ENCODE peak calls at places on chromosomes 1 and 21, in six cellular contexts. One of them, this sample, is unnamed.

GRCh38 chr21:29245104-29245643 is 53.5 kb upstream of the BACH1 start:
- DNase-seq in thoracic aorta: no peak
- DNase-seq in CD4-positive, alpha-beta memory T cell: no peak
- DNase-seq in AG09309: no peak
- DNase-seq in pancreas: no peak
- DNase-seq in cardiac fibroblast: no peak
- DNase-seq in this sample: no peak

GRCh38 chr21:41945982-41946381 is 7.8 kb downstream of the C2CD2 start:
- DNase-seq in pancreas: no peak
- DNase-seq in CD4-positive, alpha-beta memory T cell: no peak
- DNase-seq in cardiac fibroblast: no peak
- DNase-seq in thoracic aorta: no peak
- DNase-seq in AG09309: no peak
- DNase-seq in this sample: no peak

GRCh38 chr1:164771568-164772350 is 212.8 kb downstream of the PBX1 start:
- DNase-seq in pancreas: peak
- DNase-seq in cardiac fibroblast: peak
- DNase-seq in thoracic aorta: no peak
- DNase-seq in AG09309: no peak
- DNase-seq in CD4-positive, alpha-beta memory T cell: no peak
- DNase-seq in this sample: peak

GRCh38 chr1:65799601-65800000 is 6.9 kb downstream of the PDE4B start:
- DNase-seq in pancreas: no peak
- DNase-seq in CD4-positive, alpha-beta memory T cell: no peak
- DNase-seq in thoracic aorta: no peak
- DNase-seq in cardiac fibroblast: no peak
- DNase-seq in AG09309: no peak
- DNase-seq in this sample: no peak

GRCh38 chr1:228278432-228278941 is 70.6 kb downstream of the OBSCN start:
- DNase-seq in CD4-positive, alpha-beta memory T cell: no peak
- DNase-seq in thoracic aorta: no peak
- DNase-seq in pancreas: no peak
- DNase-seq in AG09309: no peak
- DNase-seq in cardiac fibroblast: no peak
- DNase-seq in this sample: no peak

GRCh38 chr1:224684920-224685547 is 68.9 kb downstream of the CNIH3 start:
- DNase-seq in CD4-positive, alpha-beta memory T cell: no peak
- DNase-seq in cardiac fibroblast: no peak
- DNase-seq in thoracic aorta: no peak
- DNase-seq in AG09309: no peak
- DNase-seq in pancreas: no peak
- DNase-seq in this sample: no peak

GRCh38 chr1:1359316-1359667 is 937 bp upstream of the MXRA8 start:
- DNase-seq in cardiac fibroblast: peak
- DNase-seq in AG09309: no peak
- DNase-seq in pancreas: no peak
- DNase-seq in thoracic aorta: no peak
- DNase-seq in CD4-positive, alpha-beta memory T cell: no peak
- DNase-seq in this sample: peak

GRCh38 chr1:210730023-210730422 is 401.3 kb downstream of the HHAT start:
- DNase-seq in pancreas: no peak
- DNase-seq in thoracic aorta: no peak
- DNase-seq in cardiac fibroblast: no peak
- DNase-seq in CD4-positive, alpha-beta memory T cell: no peak
- DNase-seq in AG09309: no peak
- DNase-seq in this sample: no peak

GRCh38 chr1:221712198-221712684 is 29.6 kb downstream of the DUSP10 start:
- DNase-seq in CD4-positive, alpha-beta memory T cell: peak
- DNase-seq in cardiac fibroblast: peak
- DNase-seq in thoracic aorta: no peak
- DNase-seq in pancreas: no peak
- DNase-seq in AG09309: peak
- DNase-seq in this sample: peak

GRCh38 chr1:211675230-211676105 is at the start of gene NEK2:
- DNase-seq in CD4-positive, alpha-beta memory T cell: peak
- DNase-seq in cardiac fibroblast: peak
- DNase-seq in pancreas: peak
- DNase-seq in thoracic aorta: peak
- DNase-seq in AG09309: no peak
- DNase-seq in this sample: peak

GRCh38 chr1:198892065-198892464 is 253.2 kb downstream of the PTPRC start:
- DNase-seq in pancreas: no peak
- DNase-seq in AG09309: no peak
- DNase-seq in cardiac fibroblast: peak
- DNase-seq in thoracic aorta: no peak
- DNase-seq in CD4-positive, alpha-beta memory T cell: no peak
- DNase-seq in this sample: peak

GRCh38 chr1:57003398-57004139 is 37.8 kb upstream of the C8B start:
- DNase-seq in AG09309: no peak
- DNase-seq in pancreas: no peak
- DNase-seq in cardiac fibroblast: no peak
- DNase-seq in CD4-positive, alpha-beta memory T cell: no peak
- DNase-seq in thoracic aorta: no peak
- DNase-seq in this sample: no peak

GRCh38 chr1:95067069-95067468 is 5.7 kb downstream of the ALG14 start:
- DNase-seq in cardiac fibroblast: no peak
- DNase-seq in pancreas: no peak
- DNase-seq in CD4-positive, alpha-beta memory T cell: no peak
- DNase-seq in thoracic aorta: no peak
- DNase-seq in AG09309: no peak
- DNase-seq in this sample: no peak

GRCh38 chr1:166514067-166514466 is 325.2 kb upstream of the POGK start:
- DNase-seq in pancreas: no peak
- DNase-seq in cardiac fibroblast: no peak
- DNase-seq in CD4-positive, alpha-beta memory T cell: no peak
- DNase-seq in AG09309: no peak
- DNase-seq in thoracic aorta: no peak
- DNase-seq in this sample: no peak

GRCh38 chr21:33514234-33514633 is 22.7 kb upstream of the DNAJC28 start:
- DNase-seq in CD4-positive, alpha-beta memory T cell: no peak
- DNase-seq in cardiac fibroblast: peak
- DNase-seq in AG09309: peak
- DNase-seq in pancreas: no peak
- DNase-seq in thoracic aorta: no peak
- DNase-seq in this sample: peak

GRCh38 chr1:83499998-83500397 is 498.9 kb downstream of the TTLL7 start:
- DNase-seq in pancreas: no peak
- DNase-seq in thoracic aorta: no peak
- DNase-seq in CD4-positive, alpha-beta memory T cell: no peak
- DNase-seq in AG09309: no peak
- DNase-seq in cardiac fibroblast: no peak
- DNase-seq in this sample: no peak

GRCh38 chr21:39660596-39660995 is 47.9 kb downstream of the B3GALT5 start:
- DNase-seq in pancreas: peak
- DNase-seq in AG09309: peak
- DNase-seq in cardiac fibroblast: peak
- DNase-seq in CD4-positive, alpha-beta memory T cell: no peak
- DNase-seq in thoracic aorta: no peak
- DNase-seq in this sample: peak

GRCh38 chr21:26840912-26841311 is 4.3 kb downstream of the ADAMTS1 start:
- DNase-seq in CD4-positive, alpha-beta memory T cell: no peak
- DNase-seq in pancreas: peak
- DNase-seq in AG09309: no peak
- DNase-seq in cardiac fibroblast: peak
- DNase-seq in thoracic aorta: peak
- DNase-seq in this sample: peak

GRCh38 chr21:42981862-42982261 is 7.5 kb downstream of the PKNOX1 start:
- DNase-seq in pancreas: no peak
- DNase-seq in thoracic aorta: no peak
- DNase-seq in CD4-positive, alpha-beta memory T cell: no peak
- DNase-seq in AG09309: no peak
- DNase-seq in cardiac fibroblast: no peak
- DNase-seq in this sample: no peak

GRCh38 chr1:232511172-232511571 is 118.8 kb downstream of the SIPA1L2 start:
- DNase-seq in pancreas: no peak
- DNase-seq in CD4-positive, alpha-beta memory T cell: no peak
- DNase-seq in AG09309: no peak
- DNase-seq in cardiac fibroblast: peak
- DNase-seq in thoracic aorta: no peak
- DNase-seq in this sample: no peak

GRCh38 chr1:7224644-7225043 is 439.4 kb downstream of the CAMTA1 start:
- DNase-seq in AG09309: no peak
- DNase-seq in CD4-positive, alpha-beta memory T cell: no peak
- DNase-seq in pancreas: peak
- DNase-seq in thoracic aorta: no peak
- DNase-seq in cardiac fibroblast: no peak
- DNase-seq in this sample: no peak

GRCh38 chr1:99764909-99765308 is 1.5 kb downstream of the FRRS1 start:
- DNase-seq in cardiac fibroblast: no peak
- DNase-seq in AG09309: no peak
- DNase-seq in CD4-positive, alpha-beta memory T cell: no peak
- DNase-seq in pancreas: no peak
- DNase-seq in thoracic aorta: no peak
- DNase-seq in this sample: no peak
- H3K4me3 ChIP-seq in cardiac fibroblast: no peak
- H3K4me3 ChIP-seq in AG09309: no peak
- H3K4me3 ChIP-seq in CD4-positive, alpha-beta memory T cell: no peak
- H3K4me3 ChIP-seq in pancreas: no peak
- H3K4me3 ChIP-seq in thoracic aorta: no peak
- H3K4me3 ChIP-seq in this sample: no peak

DNA sequence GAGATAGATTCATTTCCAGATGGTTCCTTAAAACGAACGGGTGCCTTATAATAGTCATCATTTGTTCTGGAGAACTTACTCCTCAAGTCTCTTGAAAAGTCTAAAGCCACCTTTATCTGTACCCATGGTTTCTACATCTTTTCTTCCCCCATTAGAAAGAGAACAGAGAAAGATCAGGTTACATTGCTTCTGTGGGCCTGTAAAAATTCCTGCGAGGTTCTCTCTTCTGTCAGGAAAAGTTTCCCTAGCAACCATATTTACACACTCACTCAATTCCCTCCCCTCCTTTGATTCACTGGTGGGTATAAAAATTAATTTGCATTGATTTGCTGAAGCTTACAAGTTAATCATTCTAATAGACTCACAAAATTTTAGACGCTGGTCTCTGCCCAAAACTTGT is 6.7 kb downstream of the PHC2 start:
- DNase-seq in cardiac fibroblast: peak
- DNase-seq in thoracic aorta: no peak
- DNase-seq in AG09309: peak
- DNase-seq in pancreas: no peak
- DNase-seq in CD4-positive, alpha-beta memory T cell: no peak
- DNase-seq in this sample: peak
- H3K4me3 ChIP-seq in cardiac fibroblast: no peak
- H3K4me3 ChIP-seq in thoracic aorta: no peak
- H3K4me3 ChIP-seq in AG09309: no peak
- H3K4me3 ChIP-seq in pancreas: no peak
- H3K4me3 ChIP-seq in CD4-positive, alpha-beta memory T cell: no peak
- H3K4me3 ChIP-seq in this sample: no peak

GRCh38 chr1:155301342-155301841 is at the start of gene PKLR:
- DNase-seq in CD4-positive, alpha-beta memory T cell: no peak
- DNase-seq in pancreas: no peak
- DNase-seq in thoracic aorta: no peak
- DNase-seq in cardiac fibroblast: no peak
- DNase-seq in AG09309: no peak
- DNase-seq in this sample: no peak

GRCh38 chr1:155305881-155306391 is 2.7 kb upstream of the FDPS start:
- DNase-seq in pancreas: no peak
- DNase-seq in cardiac fibroblast: no peak
- DNase-seq in CD4-positive, alpha-beta memory T cell: no peak
- DNase-seq in AG09309: peak
- DNase-seq in thoracic aorta: no peak
- DNase-seq in this sample: no peak

GRCh38 chr1:155307247-155307740 is 1.4 kb upstream of the FDPS start:
- DNase-seq in CD4-positive, alpha-beta memory T cell: no peak
- DNase-seq in cardiac fibroblast: peak
- DNase-seq in pancreas: no peak
- DNase-seq in thoracic aorta: no peak
- DNase-seq in AG09309: no peak
- DNase-seq in this sample: peak

GRCh38 chr1:155300553-155301329 is 497 bp downstream of the PKLR start:
- DNase-seq in CD4-positive, alpha-beta memory T cell: no peak
- DNase-seq in cardiac fibroblast: no peak
- DNase-seq in pancreas: no peak
- DNase-seq in thoracic aorta: no peak
- DNase-seq in AG09309: no peak
- DNase-seq in this sample: no peak

DNA sequence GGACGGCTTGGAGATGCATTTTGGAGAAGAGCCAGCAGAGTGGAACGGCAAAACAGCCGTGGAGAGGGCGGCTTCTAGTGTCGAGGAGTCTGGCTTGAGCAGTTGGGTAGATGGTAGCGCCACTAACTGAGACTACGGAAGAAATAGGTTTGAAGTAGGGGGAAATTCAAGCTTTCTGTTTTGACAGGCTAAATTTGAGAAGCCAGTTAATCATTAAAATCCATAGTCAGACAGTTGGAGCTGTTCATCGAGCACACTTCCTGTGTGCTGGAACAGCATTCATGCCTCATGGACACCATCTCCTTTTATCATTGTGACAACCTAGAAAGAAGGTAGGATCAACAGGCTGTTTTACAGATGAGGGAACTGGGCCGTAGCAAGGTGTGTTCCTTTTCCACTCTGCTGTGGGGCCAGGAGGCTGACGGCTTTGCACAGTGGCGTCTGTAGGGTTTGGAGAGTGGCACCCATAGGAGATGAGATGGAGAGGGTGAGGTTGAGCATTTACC is 3.4 kb upstream of the PKLR start:
- DNase-seq in AG09309: no peak
- DNase-seq in thoracic aorta: no peak
- DNase-seq in pancreas: no peak
- DNase-seq in cardiac fibroblast: no peak
- DNase-seq in CD4-positive, alpha-beta memory T cell: no peak
- DNase-seq in this sample: no peak
- H3K4me3 ChIP-seq in AG09309: no peak
- H3K4me3 ChIP-seq in thoracic aorta: no peak
- H3K4me3 ChIP-seq in pancreas: no peak
- H3K4me3 ChIP-seq in cardiac fibroblast: no peak
- H3K4me3 ChIP-seq in CD4-positive, alpha-beta memory T cell: no peak
- H3K4me3 ChIP-seq in this sample: no peak

GRCh38 chr1:115765091-115765490 is 3.4 kb downstream of the CASQ2 start:
- DNase-seq in cardiac fibroblast: no peak
- DNase-seq in CD4-positive, alpha-beta memory T cell: no peak
- DNase-seq in AG09309: no peak
- DNase-seq in thoracic aorta: no peak
- DNase-seq in pancreas: no peak
- DNase-seq in this sample: no peak

GRCh38 chr1:115771094-115771846 is 2.8 kb upstream of the CASQ2 start:
- DNase-seq in CD4-positive, alpha-beta memory T cell: no peak
- DNase-seq in AG09309: no peak
- DNase-seq in pancreas: peak
- DNase-seq in thoracic aorta: no peak
- DNase-seq in cardiac fibroblast: no peak
- DNase-seq in this sample: no peak

GRCh38 chr1:115771847-115772457 is 3.4 kb upstream of the CASQ2 start:
- DNase-seq in cardiac fibroblast: peak
- DNase-seq in AG09309: peak
- DNase-seq in CD4-positive, alpha-beta memory T cell: no peak
- DNase-seq in thoracic aorta: peak
- DNase-seq in pancreas: peak
- DNase-seq in this sample: peak

GRCh38 chr1:115767403-115767802 is 1.1 kb downstream of the CASQ2 start:
- DNase-seq in pancreas: no peak
- DNase-seq in thoracic aorta: no peak
- DNase-seq in AG09309: no peak
- DNase-seq in cardiac fibroblast: no peak
- DNase-seq in CD4-positive, alpha-beta memory T cell: no peak
- DNase-seq in this sample: no peak

GRCh38 chr1:115768549-115768948 is at the start of gene CASQ2:
- DNase-seq in CD4-positive, alpha-beta memory T cell: no peak
- DNase-seq in AG09309: no peak
- DNase-seq in thoracic aorta: no peak
- DNase-seq in cardiac fibroblast: no peak
- DNase-seq in pancreas: no peak
- DNase-seq in this sample: no peak
- H3K4me3 ChIP-seq in CD4-positive, alpha-beta memory T cell: no peak
- H3K4me3 ChIP-seq in AG09309: no peak
- H3K4me3 ChIP-seq in thoracic aorta: peak
- H3K4me3 ChIP-seq in cardiac fibroblast: no peak
- H3K4me3 ChIP-seq in pancreas: no peak
- H3K4me3 ChIP-seq in this sample: no peak